ENCODE peak calls at places on chromosome 4, in eight cellular contexts. L is DND-41, W is RWPE2, I is GM23248, A is lower lobe of right lung, R is lung, P is heart left ventricle, S is WERI-Rb-1. K is an unnamed sample.

GRCh38 chr4:106369456-106370060 is 980 bp upstream of the GIMD1 start:
- DNase-seq in P (no peak), S (peak), W (no peak), R (no peak), A (no peak), L (peak), I (peak), K (peak)

GRCh38 chr4:10082459-10083272 is 33.9 kb downstream of the WDR1 start:
- DNase-seq in W (peak), S (no peak), R (no peak), L (no peak), A (no peak), P (peak), I (no peak), K (peak)

GRCh38 chr4:110163327-110164070 is 34.9 kb downstream of the ELOVL6 start:
- DNase-seq in W (no peak), R (no peak), P (no peak), S (no peak), L (no peak), I (peak), A (no peak), K (no peak)

GRCh38 chr4:118774321-118774720 is 61.6 kb downstream of the SEC24D start:
- DNase-seq in P (no peak), S (no peak), L (no peak), I (no peak), A (no peak), W (no peak), R (no peak), K (no peak)

GRCh38 chr4:118738999-118739690 is 54.0 kb downstream of the METTL14 start:
- DNase-seq in W (no peak), S (no peak), R (no peak), P (no peak), A (no peak), I (peak), L (no peak), K (no peak)

GRCh38 chr4:124423160-124423559 is 289.4 kb downstream of the ANKRD50 start:
- DNase-seq in L (no peak), W (no peak), S (peak), P (no peak), R (no peak), A (no peak), I (peak), K (no peak)

GRCh38 chr4:28432348-28433025 is 1571.8 kb downstream of the STIM2 start:
- DNase-seq in S (no peak), P (no peak), I (no peak), L (no peak), R (no peak), A (no peak), W (no peak), K (no peak)

GRCh38 chr4:8547108-8547911 is 32.9 kb upstream of the GPR78 start:
- DNase-seq in S (peak), I (peak), R (no peak), P (no peak), L (no peak), W (peak), A (no peak), K (peak)

GRCh38 chr4:56668267-56668666 is 12.8 kb downstream of the HOPX start:
- DNase-seq in W (no peak), R (no peak), A (no peak), S (peak), I (no peak), P (no peak), L (no peak), K (no peak)

GRCh38 chr4:17335371-17335770 is 176.5 kb downstream of the QDPR start:
- DNase-seq in R (no peak), A (no peak), W (no peak), I (no peak), S (no peak), L (no peak), P (no peak), K (no peak)

GRCh38 chr4:38453253-38453881 is 210.6 kb upstream of the KLF3 start:
- DNase-seq in R (no peak), A (no peak), P (no peak), L (no peak), W (no peak), S (no peak), I (no peak), K (no peak)

GRCh38 chr4:152938237-152938969 is 2.3 kb downstream of the FHDC1 start:
- DNase-seq in W (no peak), S (no peak), I (peak), A (no peak), L (no peak), R (no peak), P (no peak), K (no peak)

GRCh38 chr4:184019667-184020665 is 114.9 kb downstream of the STOX2 start:
- DNase-seq in A (no peak), W (no peak), R (no peak), S (no peak), P (no peak), L (no peak), I (no peak), K (no peak)
- H3K27ac ChIP-seq in A (peak), W (peak), R (peak), S (no peak), P (peak), L (no peak), I (no peak), K (no peak)

GRCh38 chr4:184016742-184017668 is 111.9 kb downstream of the STOX2 start:
- DNase-seq in R (no peak), A (no peak), L (no peak), P (no peak), I (no peak), W (no peak), S (no peak), K (no peak)
- H3K27ac ChIP-seq in R (peak), A (no peak), L (no peak), P (no peak), I (no peak), W (no peak), S (no peak), K (no peak)

DNA sequence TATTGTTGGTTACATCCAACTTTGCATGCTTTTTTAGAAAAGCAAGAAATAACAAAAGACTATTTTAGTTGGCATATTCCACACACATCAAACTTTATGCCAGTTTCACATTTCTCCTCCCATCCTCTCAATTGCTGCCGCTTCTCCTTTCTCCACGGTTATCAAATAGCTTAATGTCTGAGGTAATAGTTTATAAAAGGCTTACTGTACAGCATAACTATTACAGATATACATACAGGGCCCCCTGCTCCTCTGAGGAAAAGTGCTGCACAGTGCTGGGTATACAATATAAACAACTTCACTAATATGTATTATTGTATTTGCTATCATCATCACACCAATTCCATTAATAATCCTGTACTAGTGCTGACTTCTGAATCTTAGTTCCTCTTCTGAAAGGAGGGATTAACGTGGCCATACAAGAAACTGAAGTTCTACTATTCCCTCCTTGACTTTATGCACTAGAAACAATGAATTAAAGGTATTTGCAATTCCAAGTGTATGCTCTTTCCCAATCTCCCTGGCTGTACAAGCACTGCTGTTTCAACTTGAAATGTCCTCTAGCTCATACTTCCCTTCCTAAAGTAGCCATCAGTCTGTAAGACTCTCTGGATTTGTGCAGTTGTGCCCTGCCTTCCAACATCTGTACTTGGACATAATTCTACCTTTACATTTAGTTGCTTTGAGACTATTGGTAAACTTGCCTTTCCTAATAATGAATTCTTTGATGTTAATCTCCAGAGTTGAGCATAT is 2.5 kb downstream of the CCNI start:
- DNase-seq in L (no peak), W (no peak), P (no peak), R (no peak), S (no peak), I (peak), A (no peak), K (no peak)
- H3K27ac ChIP-seq in L (peak), W (peak), P (no peak), R (peak), S (no peak), I (peak), A (peak), K (peak)

GRCh38 chr4:186584912-186585311 is 29.5 kb upstream of the MTNR1A start:
- DNase-seq in A (no peak), W (no peak), P (no peak), I (no peak), R (no peak), L (no peak), S (no peak), K (no peak)
- H3K27ac ChIP-seq in A (no peak), W (no peak), P (no peak), I (no peak), R (no peak), L (no peak), S (no peak), K (no peak)

GRCh38 chr4:128281354-128281753 is 6.3 kb downstream of the PGRMC2 start:
- DNase-seq in L (no peak), W (no peak), R (no peak), A (no peak), P (no peak), I (no peak), S (no peak), K (no peak)
- H3K27ac ChIP-seq in L (no peak), W (no peak), R (no peak), A (no peak), P (no peak), I (no peak), S (no peak), K (no peak)

GRCh38 chr4:36273276-36273675 is 8.1 kb upstream of the DTHD1 start:
- DNase-seq in L (no peak), W (no peak), P (no peak), A (no peak), S (no peak), I (peak), R (no peak), K (no peak)

GRCh38 chr4:36269116-36269515 is 12.3 kb upstream of the DTHD1 start:
- DNase-seq in I (no peak), A (no peak), W (no peak), P (no peak), L (peak), S (no peak), R (no peak), K (no peak)

GRCh38 chr4:36274158-36274557 is 7.3 kb upstream of the DTHD1 start:
- DNase-seq in A (no peak), R (no peak), L (no peak), S (no peak), I (no peak), P (no peak), W (no peak), K (no peak)

GRCh38 chr4:36267491-36268254 is 13.7 kb upstream of the DTHD1 start:
- DNase-seq in I (no peak), R (no peak), P (no peak), L (no peak), W (no peak), A (no peak), S (no peak), K (no peak)

GRCh38 chr4:36269533-36269932 is 11.9 kb upstream of the DTHD1 start:
- DNase-seq in W (no peak), A (no peak), S (no peak), L (no peak), I (no peak), P (no peak), R (no peak), K (no peak)
- H3K27ac ChIP-seq in W (no peak), A (no peak), S (no peak), L (no peak), I (no peak), P (no peak), R (no peak), K (no peak)

DNA sequence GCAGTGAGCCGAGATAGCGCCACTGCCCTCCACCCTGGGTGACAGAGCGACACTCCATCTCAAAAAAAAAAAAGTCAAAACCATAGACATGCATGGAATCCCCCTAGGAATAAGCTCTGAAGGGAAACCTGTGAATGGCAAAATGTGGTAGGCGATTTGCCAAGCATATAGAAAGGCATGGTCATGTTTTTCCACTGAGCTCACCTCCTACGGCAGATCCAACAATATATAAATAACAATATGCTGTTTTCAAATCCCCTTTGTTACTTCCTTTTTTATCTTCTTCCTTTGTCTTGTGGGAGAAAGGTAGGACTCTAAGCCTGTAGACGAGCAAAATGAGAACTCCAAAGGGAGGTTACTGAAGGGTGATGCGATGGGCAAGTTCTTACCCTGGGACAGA is 219.0 kb downstream of the PALLD start:
- DNase-seq in S (no peak), L (no peak), I (no peak), P (no peak), W (no peak), R (no peak), A (no peak), K (no peak)
- H3K27ac ChIP-seq in S (no peak), L (no peak), I (no peak), P (peak), W (peak), R (peak), A (no peak), K (no peak)

GRCh38 chr4:160193787-160194186 is 1090.9 kb downstream of the RAPGEF2 start:
- DNase-seq in P (no peak), S (no peak), L (no peak), I (no peak), A (no peak), R (no peak), W (no peak), K (no peak)

DNA sequence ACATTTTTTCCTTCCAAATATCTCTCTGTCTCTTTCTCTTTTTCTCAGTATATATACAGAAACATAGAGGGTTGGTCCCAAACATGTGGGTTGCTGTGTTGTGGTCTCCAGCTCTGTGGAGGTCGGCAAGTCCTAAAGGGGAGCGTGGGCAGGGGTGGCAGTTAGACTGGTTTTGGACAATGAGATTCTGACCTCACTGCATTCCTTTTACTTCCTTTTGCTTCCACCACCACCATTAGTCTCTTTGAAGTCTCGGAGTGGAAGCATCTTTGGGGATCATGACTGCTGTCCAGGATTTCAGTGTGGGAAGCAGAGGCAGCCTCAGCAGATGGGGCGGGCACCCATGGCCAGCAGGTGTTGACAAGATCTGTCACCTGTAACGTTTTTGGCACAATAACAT is 1091.8 kb downstream of the RAPGEF2 start:
- DNase-seq in L (no peak), R (no peak), S (no peak), W (no peak), I (no peak), A (no peak), P (no peak), K (no peak)
- H3K27ac ChIP-seq in L (no peak), R (no peak), S (no peak), W (no peak), I (no peak), A (no peak), P (no peak), K (no peak)

DNA sequence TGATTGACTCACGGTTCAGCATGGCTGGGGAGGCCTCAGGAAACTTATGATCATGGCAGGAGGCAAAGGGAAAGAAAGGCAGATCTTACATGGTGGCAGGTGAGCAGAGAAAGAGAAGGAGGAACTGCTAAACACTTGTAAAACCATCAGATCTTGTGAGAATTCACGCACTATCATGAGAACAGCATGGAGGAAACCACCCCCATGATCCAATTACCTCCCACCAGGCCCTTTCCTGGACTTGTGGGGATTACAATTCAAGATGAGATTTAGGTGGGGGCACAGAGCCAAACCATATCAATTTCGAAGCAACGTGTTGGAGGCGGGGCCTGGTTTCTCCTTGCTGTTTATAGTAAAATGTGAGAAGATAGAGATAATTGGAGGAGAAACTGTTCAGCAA is 167.4 kb downstream of the GABRB1 start:
- DNase-seq in S (no peak), R (no peak), A (no peak), I (no peak), W (no peak), L (no peak), P (no peak), K (no peak)
- H3K27ac ChIP-seq in S (no peak), R (no peak), A (no peak), I (no peak), W (no peak), L (no peak), P (no peak), K (no peak)

GRCh38 chr4:145177906-145178538 is 2.4 kb downstream of the OTUD4 start:
- DNase-seq in A (no peak), P (no peak), I (peak), W (no peak), S (no peak), R (no peak), L (no peak), K (no peak)

GRCh38 chr4:145178740-145179139 is 1.6 kb downstream of the OTUD4 start:
- DNase-seq in L (peak), P (no peak), S (no peak), I (no peak), A (no peak), W (no peak), R (no peak), K (no peak)

GRCh38 chr4:145181091-145181501 is 707 bp upstream of the OTUD4 start:
- DNase-seq in I (no peak), L (no peak), A (no peak), W (no peak), R (no peak), P (no peak), S (no peak), K (no peak)

GRCh38 chr4:145180298-145181090 is at the start of gene OTUD4:
- DNase-seq in R (peak), P (peak), W (peak), S (peak), A (peak), I (peak), L (peak), K (peak)

DNA sequence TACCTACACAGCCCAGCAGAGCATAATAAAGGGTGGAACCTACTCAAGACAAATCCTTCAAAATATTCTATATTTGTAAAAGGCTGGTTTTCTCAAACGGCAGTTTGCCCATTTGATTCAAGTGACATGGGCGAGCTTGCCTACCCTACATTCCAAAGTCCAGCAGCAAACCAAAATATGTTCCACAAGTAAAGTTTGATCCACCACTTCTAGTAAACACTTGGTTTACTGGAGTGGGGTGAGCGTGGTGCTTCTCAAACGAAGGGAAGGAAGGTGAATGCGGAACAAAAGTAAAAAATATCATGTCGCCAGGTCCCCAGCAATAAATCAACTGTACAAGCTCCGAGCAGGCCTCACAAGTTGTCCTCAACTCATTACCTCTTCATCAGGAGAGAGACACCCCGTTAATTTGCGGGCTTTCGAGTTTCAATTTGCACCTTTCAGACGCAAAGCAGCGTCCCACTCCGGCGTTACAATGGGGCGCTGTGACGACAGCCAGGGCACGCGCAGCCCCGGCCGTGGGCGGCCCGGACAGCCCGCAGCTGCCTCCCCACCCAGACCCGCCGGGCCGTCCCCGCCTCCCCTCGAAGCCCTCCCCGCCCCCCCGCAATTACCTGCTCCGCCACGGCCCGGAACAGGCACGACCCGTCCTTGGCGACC is 1.1 kb downstream of the OTUD4 start:
- DNase-seq in R (peak), W (no peak), S (peak), L (peak), P (peak), A (peak), I (peak), K (peak)
- H3K27ac ChIP-seq in R (peak), W (peak), S (peak), L (peak), P (peak), A (peak), I (peak), K (peak)

K was measured in body of pancreas.